ENCODE peak calls at places on chromosomes 13 and 19, in eight cellular contexts. E, P, M, X, N, O, G and D are unnamed samples.

GRCh38 chr19:46351241-46352041 is 4.6 kb downstream of the PPP5C start:
- DNase-seq in E (peak), P (peak), M (no peak), X (no peak), N (peak), O (no peak), G (peak), D (no peak)

GRCh38 chr13:64453831-64454230 is 2776.3 kb downstream of the PCDH9 start:
- DNase-seq in E (no peak), P (no peak), M (no peak), X (no peak), N (no peak), O (no peak), G (no peak), D (no peak)

GRCh38 chr13:48492123-48493075 is 40.5 kb downstream of the RCBTB2 start:
- DNase-seq in E (peak), P (peak), M (peak), X (no peak), N (peak), O (peak), G (peak), D (no peak)

GRCh38 chr19:18046066-18046718 is 38.2 kb downstream of the ARRDC2 start:
- DNase-seq in E (peak), P (peak), M (no peak), X (no peak), N (no peak), O (no peak), G (peak), D (no peak)

GRCh38 chr19:54463531-54464043 is at the start of gene LENG9:
- DNase-seq in E (peak), P (peak), M (peak), X (peak), N (peak), O (peak), G (peak), D (peak)

GRCh38 chr19:39544201-39544903 is 4.4 kb upstream of the EID2 start:
- DNase-seq in E (peak), P (peak), M (no peak), X (no peak), N (no peak), O (no peak), G (no peak), D (no peak)

GRCh38 chr19:48698046-48698445 is 2.3 kb downstream of the FUT2 start:
- DNase-seq in E (peak), P (peak), M (no peak), X (no peak), N (no peak), O (no peak), G (no peak), D (no peak)

GRCh38 chr13:53123536-53123935 is 94.9 kb downstream of the OLFM4 start:
- DNase-seq in E (no peak), P (no peak), M (no peak), X (no peak), N (no peak), O (no peak), G (no peak), D (no peak)

GRCh38 chr19:38114651-38115050 is 109.4 kb downstream of the DPF1 start:
- DNase-seq in E (no peak), P (no peak), M (no peak), X (no peak), N (no peak), O (no peak), G (no peak), D (no peak)

GRCh38 chr13:89515948-89516347 is 1831.5 kb upstream of the MIR17HG start:
- DNase-seq in E (no peak), P (no peak), M (no peak), X (no peak), N (no peak), O (no peak), G (no peak), D (no peak)

GRCh38 chr19:50712833-50713232 is 6.8 kb downstream of the SHANK1 start:
- DNase-seq in E (no peak), P (no peak), M (no peak), X (no peak), N (no peak), O (no peak), G (no peak), D (no peak)

GRCh38 chr13:39616087-39616694 is 13.2 kb upstream of the LHFPL6 start:
- DNase-seq in E (peak), P (peak), M (peak), X (peak), N (peak), O (peak), G (no peak), D (peak)

GRCh38 chr13:109779074-109779473 is 7.3 kb downstream of the IRS2 start:
- DNase-seq in E (no peak), P (no peak), M (peak), X (no peak), N (peak), O (peak), G (no peak), D (no peak)

GRCh38 chr13:77338329-77338728 is 11.4 kb upstream of the MYCBP2 start:
- DNase-seq in E (no peak), P (no peak), M (no peak), X (no peak), N (no peak), O (no peak), G (no peak), D (no peak)